ENCODE peak calls at places on chromosome 17, in seven cellular contexts. X is GM04503, S is GM03348, V is Calu3, A is epithelial cell of prostate, U is NCI-H1048, H is mesothelial cell of epicardium. B is an unnamed sample.

GRCh38 chr17:79294459-79295071 is 219.9 kb downstream of the ENGASE start:
- DNase-seq in A (no peak), H (peak; percentile 83), X (no peak), U (peak; percentile 33), V (peak; percentile 71), S (peak; percentile 63), B (no peak)

GRCh38 chr17:7478276-7479138 is 924 bp downstream of the ZBTB4 start:
- DNase-seq in S (peak; percentile 79), V (peak; percentile 35), X (no peak), A (no peak), U (no peak), H (no peak), B (no peak)

GRCh38 chr17:42842286-42842685 is 2.1 kb upstream of the AOC2 start:
- DNase-seq in A (no peak), H (no peak), V (no peak), U (no peak), S (no peak), X (no peak), B (no peak)

GRCh38 chr17:74807925-74808324 is 31.8 kb upstream of the NAT9 start:
- DNase-seq in U (no peak), A (no peak), H (no peak), V (no peak), X (no peak), S (no peak), B (no peak)

GRCh38 chr17:21001813-21002221 is 41.0 kb downstream of the USP22 start:
- DNase-seq in U (no peak), V (no peak), X (no peak), H (no peak), A (no peak), S (no peak), B (no peak)

GRCh38 chr17:71453876-71454422 is 666.9 kb upstream of the SOX9 start:
- DNase-seq in V (no peak), S (no peak), A (no peak), X (no peak), U (no peak), H (no peak), B (no peak)

GRCh38 chr17:45719335-45720071 is 64.6 kb upstream of the CRHR1 start:
- DNase-seq in A (peak; percentile 76), U (no peak), V (peak; percentile 68), S (peak; percentile 82), X (peak; percentile 44), H (no peak), B (no peak)

GRCh38 chr17:62562656-62563055 is 64.8 kb upstream of the MRC2 start:
- DNase-seq in A (no peak), S (peak; percentile 13), X (peak; percentile 20), U (no peak), H (no peak), V (peak; percentile 1), B (no peak)

GRCh38 chr17:19339341-19339815 is 23.1 kb downstream of the B9D1 start:
- DNase-seq in S (no peak), H (no peak), V (no peak), U (no peak), X (no peak), A (no peak), B (no peak)